ENCODE peak calls at places on chromosome 13, in seven cellular contexts. X is NCI-H774; K is GM12891; C is HEK293T; A is NCI-H345; N is stimulated activated naive CD8-positive, alpha-beta T cell treated with anti-CD3 and anti-CD28 coated beads, Interleukin-15, Interleukin-2, amounts not matched to agents 100 U/mL and 50 U/mL, for 24 hours; G is occipital lobe. W is an unnamed sample.

GRCh38 chr13:80379245-80379644 is 38.3 kb upstream of the SPRY2 start:
- DNase-seq in C (no peak), K (no peak), N (no peak), A (no peak), X (no peak), G (no peak), W (no peak)

GRCh38 chr13:48853381-48854102 is 122.2 kb upstream of the FNDC3A start:
- DNase-seq in N (peak), C (no peak), X (no peak), K (no peak), G (no peak), A (no peak), W (no peak)

GRCh38 chr13:21060063-21060826 is 1.1 kb downstream of the LATS2 start:
- DNase-seq in K (peak), N (peak), X (no peak), G (no peak), A (no peak), C (peak), W (no peak)

GRCh38 chr13:23751195-23751594 is 138.0 kb downstream of the MIPEP start:
- DNase-seq in A (no peak), X (no peak), G (no peak), N (no peak), K (no peak), C (no peak), W (no peak)

GRCh38 chr13:46124967-46125933 is 20.4 kb upstream of the CPB2 start:
- DNase-seq in N (no peak), C (no peak), K (no peak), A (no peak), X (no peak), G (no peak), W (no peak)

GRCh38 chr13:113972451-113973217 is 1.2 kb downstream of the C13orf46 start:
- DNase-seq in N (no peak), G (no peak), C (no peak), X (no peak), A (no peak), K (no peak), W (no peak)

GRCh38 chr13:110006304-110006703 is 219.9 kb upstream of the IRS2 start:
- DNase-seq in K (no peak), C (no peak), X (peak), A (peak), G (no peak), N (no peak), W (no peak)

GRCh38 chr13:36345438-36346221 is 564 bp downstream of the SPART start:
- DNase-seq in C (peak), K (peak), X (no peak), G (peak), A (no peak), N (peak), W (peak)

GRCh38 chr13:28820099-28821051 is at the start of gene MTUS2:
- DNase-seq in X (no peak), N (peak), C (peak), A (peak), K (peak), G (peak), W (no peak)

GRCh38 chr13:62033932-62034331 is 618.3 kb upstream of the PCDH20 start:
- DNase-seq in G (no peak), N (no peak), A (no peak), X (no peak), K (no peak), C (no peak), W (no peak)

GRCh38 chr13:26601669-26602068 is 44.2 kb downstream of the WASF3 start:
- DNase-seq in X (no peak), K (no peak), N (no peak), C (no peak), G (no peak), A (no peak), W (no peak)

GRCh38 chr13:106919638-106920037 is 351.7 kb upstream of the ARGLU1 start:
- DNase-seq in C (peak), A (no peak), N (no peak), K (no peak), X (no peak), G (no peak), W (no peak)

GRCh38 chr13:106629068-106629712 is 61.3 kb upstream of the ARGLU1 start:
- DNase-seq in K (no peak), A (no peak), C (no peak), X (no peak), G (no peak), N (no peak), W (no peak)

GRCh38 chr13:29577135-29578051 is 18.1 kb downstream of the SLC7A1 start:
- DNase-seq in C (no peak), X (no peak), N (no peak), G (no peak), K (no peak), A (no peak), W (no peak)

GRCh38 chr13:32828711-32829110 is 187.5 kb upstream of the KL start:
- DNase-seq in A (no peak), G (no peak), K (no peak), N (no peak), X (no peak), C (no peak), W (no peak)

GRCh38 chr13:85728831-85729230 is 70.4 kb downstream of the SLITRK6 start:
- DNase-seq in X (no peak), A (no peak), C (no peak), G (no peak), K (no peak), N (no peak), W (no peak)

GRCh38 chr13:96771501-96772367 is 222.5 kb downstream of the OXGR1 start:
- DNase-seq in K (no peak), A (peak), N (no peak), G (no peak), C (no peak), X (no peak), W (no peak)

GRCh38 chr13:78602561-78603239 is 652 bp downstream of the POU4F1 start:
- DNase-seq in G (no peak), X (no peak), A (no peak), C (peak), K (no peak), N (no peak), W (no peak)

GRCh38 chr13:57633950-57634828 is 2.6 kb downstream of the PCDH17 start:
- DNase-seq in N (peak), A (no peak), C (no peak), X (no peak), G (peak), K (no peak), W (no peak)

GRCh38 chr13:32323912-32324311 is 8.6 kb downstream of the BRCA2 start:
- DNase-seq in N (no peak), X (no peak), C (no peak), G (no peak), K (no peak), A (no peak), W (no peak)

GRCh38 chr13:28047784-28048388 is 52.5 kb downstream of the FLT3 start:
- DNase-seq in X (no peak), N (no peak), C (no peak), K (no peak), A (no peak), G (no peak), W (no peak)

GRCh38 chr13:30906411-30906990 is 430 bp downstream of the MEDAG start:
- DNase-seq in K (no peak), G (no peak), A (no peak), C (no peak), X (no peak), N (no peak), W (no peak)

GRCh38 chr13:94660695-94661324 is 51.5 kb downstream of the SOX21 start:
- DNase-seq in A (peak), K (no peak), C (no peak), G (no peak), N (no peak), X (peak), W (no peak)

GRCh38 chr13:31204592-31204991 is 4.8 kb downstream of the B3GLCT start:
- DNase-seq in G (no peak), K (no peak), N (no peak), C (no peak), A (no peak), X (no peak), W (no peak)

GRCh38 chr13:48210178-48210577 is 22.8 kb upstream of the ITM2B start:
- DNase-seq in K (no peak), X (no peak), N (no peak), G (no peak), C (no peak), A (no peak), W (no peak)